ENCODE peak calls at places on chromosomes 6 and 20, in four cellular contexts. Q is tibial artery, V is NCI-H1048, P is amniotic stem cell. Z is an unnamed sample.

GRCh38 chr6:148332088-148332487 is 10.6 kb upstream of the SASH1 start:
- DNase-seq in V (no peak), P (no peak), Q (no peak), Z (no peak)

GRCh38 chr20:53869466-53870258 is 200.7 kb downstream of the BCAS1 start:
- DNase-seq in P (no peak), Q (peak; percentile 60), V (no peak), Z (peak; percentile 72)

GRCh38 chr6:112149719-112150263 is 62.4 kb downstream of the FAM229B start:
- DNase-seq in P (peak; percentile 44), V (no peak), Q (no peak), Z (no peak)

GRCh38 chr6:145368075-145368474 is 367.2 kb downstream of the EPM2A start:
- DNase-seq in P (no peak), V (no peak), Q (no peak), Z (no peak)

GRCh38 chr20:38181207-38181693 is 16.2 kb upstream of the TGM2 start:
- DNase-seq in Q (no peak), P (no peak), V (no peak), Z (peak; percentile 48)

GRCh38 chr20:18663932-18664331 is 76.1 kb downstream of the DTD1 start:
- DNase-seq in Q (no peak), P (no peak), V (no peak), Z (no peak)

GRCh38 chr6:8845691-8846090 is 410.3 kb upstream of the SLC35B3 start:
- DNase-seq in Q (no peak), P (no peak), V (no peak), Z (no peak)

GRCh38 chr6:42025066-42025789 is 25.1 kb upstream of the TAF8 start:
- DNase-seq in Q (no peak), P (no peak), V (no peak), Z (no peak)

GRCh38 chr6:17339308-17339670 is 54.1 kb upstream of the CAP2 start:
- DNase-seq in V (no peak), P (no peak), Q (no peak), Z (no peak)

GRCh38 chr6:84123186-84123585 is 89.6 kb downstream of the MRAP2 start:
- DNase-seq in V (no peak), Q (no peak), P (no peak), Z (no peak)

GRCh38 chr6:44222987-44223470 is 366 bp upstream of the SLC29A1 start:
- DNase-seq in P (no peak), V (no peak), Q (peak; percentile 59), Z (no peak)

GRCh38 chr20:1900321-1900791 is 5.1 kb downstream of the SIRPA start:
- DNase-seq in V (no peak), P (peak; percentile 33), Q (peak; percentile 45), Z (peak; percentile 68)

GRCh38 chr20:15706719-15707118 is 866.5 kb downstream of the KIF16B start:
- DNase-seq in Q (no peak), V (no peak), P (no peak), Z (no peak)

GRCh38 chr20:35311409-35311808 is 19.2 kb upstream of the FAM83C start:
- DNase-seq in Q (no peak), P (no peak), V (no peak), Z (no peak)

GRCh38 chr6:291697-292505 is at the start of gene DUSP22:
- DNase-seq in V (no peak), P (no peak), Q (peak; percentile 88), Z (peak; percentile 94)

GRCh38 chr20:63381781-63382431 is 20.8 kb upstream of the CHRNA4 start:
- DNase-seq in P (no peak), V (no peak), Q (no peak), Z (no peak)

GRCh38 chr20:7285918-7286556 is 518.6 kb downstream of the BMP2 start:
- DNase-seq in P (peak; percentile 55), V (peak; percentile 72), Q (peak; percentile 75), Z (peak; percentile 88)

GRCh38 chr6:72553531-72554202 is 68.2 kb upstream of the KCNQ5 start:
- DNase-seq in Q (no peak), V (no peak), P (peak; percentile 71), Z (no peak)

GRCh38 chr6:5091210-5091609 is 6.1 kb downstream of the PPP1R3G start:
- DNase-seq in P (no peak), V (no peak), Q (no peak), Z (no peak)

GRCh38 chr20:32018269-32019155 is 8.3 kb downstream of the CCM2L start:
- DNase-seq in Q (no peak), P (no peak), V (peak; percentile 61), Z (peak; percentile 74)

GRCh38 chr6:36196049-36196879 is at the start of gene BRPF3:
- DNase-seq in P (peak; percentile 47), V (peak; percentile 38), Q (peak; percentile 70), Z (peak; percentile 88)

GRCh38 chr20:7171911-7172310 is 404.4 kb downstream of the BMP2 start:
- DNase-seq in V (no peak), Q (no peak), P (no peak), Z (no peak)

Z was measured in sciatic nerve.